ENCODE peak calls at places on chromosomes 12 and 14, in four cellular contexts. F is left ventricle myocardium inferior, W is left lung, K is pancreas. A is an unnamed sample.

GRCh38 chr12:85322715-85323114 is 42.7 kb downstream of the ALX1 start:
- DNase-seq in F (no peak), W (no peak), K (no peak), A (no peak)

GRCh38 chr12:85057370-85057963 is 21.3 kb downstream of the LRRIQ1 start:
- DNase-seq in F (no peak), W (no peak), K (peak), A (peak)

GRCh38 chr14:33414041-33414440 is 475.4 kb downstream of the NPAS3 start:
- DNase-seq in F (no peak), W (no peak), K (no peak), A (no peak)

GRCh38 chr14:37232907-37233481 is 35.3 kb downstream of the MIPOL1 start:
- DNase-seq in F (no peak), W (no peak), K (no peak), A (peak)

GRCh38 chr14:37195327-37195726 is 2.4 kb upstream of the MIPOL1 start:
- DNase-seq in F (no peak), W (no peak), K (no peak), A (no peak)

GRCh38 chr12:14907953-14908352 is 22.3 kb upstream of the MGP start:
- DNase-seq in F (no peak), W (no peak), K (no peak), A (no peak)

GRCh38 chr14:101563654-101564443 is 2.6 kb downstream of the DIO3 start:
- DNase-seq in F (no peak), W (peak), K (no peak), A (no peak)

GRCh38 chr12:39127401-39127800 is 222.0 kb upstream of the CPNE8 start:
- DNase-seq in F (no peak), W (no peak), K (no peak), A (peak)

GRCh38 chr12:6724409-6724797 is 557 bp downstream of the COPS7A start:
- DNase-seq in F (no peak), W (no peak), K (peak), A (no peak)

GRCh38 chr12:47935196-47935595 is 28.2 kb upstream of the TMEM106C start:
- DNase-seq in F (peak), W (no peak), K (no peak), A (no peak)

GRCh38 chr14:76920572-76921175 is 94.5 kb downstream of the LRRC74A start:
- DNase-seq in F (no peak), W (no peak), K (no peak), A (no peak)

GRCh38 chr14:96782436-96782835 is 14.7 kb upstream of the VRK1 start:
- DNase-seq in F (no peak), W (no peak), K (no peak), A (no peak)

GRCh38 chr12:15966426-15966825 is 55.3 kb downstream of the DERA start:
- DNase-seq in F (no peak), W (no peak), K (no peak), A (no peak)

GRCh38 chr12:26188641-26189040 is 6.7 kb upstream of the SSPN start:
- DNase-seq in F (no peak), W (no peak), K (no peak), A (no peak)

GRCh38 chr14:104827173-104828055 is 26.5 kb downstream of the ZBTB42 start:
- DNase-seq in F (no peak), W (peak), K (peak), A (no peak)

GRCh38 chr14:105313381-105314286 is 914 bp upstream of the PACS2 start:
- DNase-seq in F (no peak), W (peak), K (no peak), A (no peak)

GRCh38 chr14:30958555-30959407 is 66.7 kb upstream of the AP4S1 start:
- DNase-seq in F (no peak), W (no peak), K (no peak), A (no peak)

GRCh38 chr12:10111451-10111850 is 12.7 kb upstream of the CLEC1A start:
- DNase-seq in F (no peak), W (peak), K (no peak), A (no peak)

GRCh38 chr12:98644433-98644711 is 216 bp downstream of the IKBIP start:
- DNase-seq in F (no peak), W (no peak), K (no peak), A (no peak)

GRCh38 chr12:42824327-42824726 is 234.8 kb upstream of the PRICKLE1 start:
- DNase-seq in F (no peak), W (no peak), K (no peak), A (no peak)

GRCh38 chr14:105279642-105280361 is 21.0 kb downstream of the BRF1 start:
- DNase-seq in F (no peak), W (no peak), K (no peak), A (no peak)

GRCh38 chr12:19801941-19802340 is 362.6 kb downstream of the AEBP2 start:
- DNase-seq in F (no peak), W (no peak), K (no peak), A (no peak)

GRCh38 chr14:33120966-33121365 is 182.3 kb downstream of the NPAS3 start:
- DNase-seq in F (no peak), W (no peak), K (no peak), A (peak)

GRCh38 chr12:123532808-123533649 is 490 bp downstream of the RILPL1 start:
- DNase-seq in F (peak), W (peak), K (peak), A (no peak)
- H3K27ac ChIP-seq in F (peak), W (peak), K (peak), A (peak)

DNA sequence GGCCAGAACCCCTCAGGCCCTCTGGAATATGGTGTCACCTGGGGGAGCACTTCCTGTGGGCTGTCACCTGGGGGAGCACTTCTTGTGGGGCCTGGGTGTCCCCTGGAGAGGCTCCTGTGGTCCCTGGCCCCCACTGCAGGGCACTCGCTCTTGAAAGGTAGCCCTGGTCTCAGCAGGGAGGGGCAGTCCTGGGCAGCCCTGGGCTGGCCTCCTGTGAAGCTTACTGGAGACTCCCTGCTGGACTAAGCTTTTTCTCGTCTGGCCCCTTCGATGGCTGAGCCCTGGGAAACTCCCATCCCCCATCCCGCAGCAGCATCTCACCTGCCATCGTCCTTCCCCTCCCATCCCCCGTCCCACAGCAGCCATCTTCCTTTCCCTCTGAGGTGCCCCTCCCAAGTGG is 17.7 kb downstream of the FBRSL1 start:
- DNase-seq in F (no peak), W (no peak), K (peak), A (no peak)
- TF ChIP-seq CTCF in F (no peak), W (no peak), K (no peak), A (no peak)

GRCh38 chr12:62698701-62699101 is 232.1 kb downstream of the MON2 start:
- DNase-seq in F (no peak), W (no peak), K (no peak), A (no peak)

GRCh38 chr12:62701492-62701891 is 233.5 kb downstream of the PPM1H start:
- DNase-seq in F (no peak), W (no peak), K (no peak), A (no peak)

GRCh38 chr12:62697893-62698292 is 231.3 kb downstream of the MON2 start:
- DNase-seq in F (no peak), W (no peak), K (no peak), A (no peak)

GRCh38 chr12:62700091-62700490 is 233.5 kb downstream of the MON2 start:
- DNase-seq in F (no peak), W (no peak), K (no peak), A (no peak)

DNA sequence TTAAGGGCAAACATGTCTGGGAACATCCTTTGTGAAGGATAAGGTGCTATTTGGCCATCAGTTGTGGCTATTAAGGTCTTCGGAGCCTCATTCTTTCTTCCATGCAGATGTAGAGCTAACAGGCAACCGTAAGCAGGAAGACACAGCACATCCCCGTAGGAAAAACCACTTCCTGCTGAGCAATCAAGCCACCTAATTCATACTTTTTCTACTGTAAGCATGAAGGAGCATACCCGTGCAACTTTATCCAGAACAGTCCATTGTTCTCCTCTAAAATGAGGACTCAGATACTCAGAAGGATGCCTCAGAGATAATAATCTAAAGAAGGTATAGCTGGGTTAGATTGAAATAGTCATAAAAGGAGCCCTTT is 232.0 kb downstream of the PPM1H start:
- DNase-seq in F (no peak), W (no peak), K (no peak), A (no peak)
- H3K27ac ChIP-seq in F (peak), W (peak), K (no peak), A (no peak)

GRCh38 chr12:62933871-62934798 is 815 bp downstream of the PPM1H start:
- DNase-seq in F (peak), W (peak), K (peak), A (peak)
- TF ChIP-seq CTCF in F (no peak), W (no peak), K (no peak), A (no peak)

GRCh38 chr14:72962829-72963312 is 36.6 kb downstream of the DCAF4 start:
- DNase-seq in F (no peak), W (no peak), K (peak), A (peak)
- H3K27ac ChIP-seq in F (no peak), W (no peak), K (no peak), A (peak)

GRCh38 chr12:54134850-54135249 is 53.9 kb downstream of the SMUG1 start:
- DNase-seq in F (no peak), W (no peak), K (no peak), A (no peak)
- TF ChIP-seq CTCF in F (no peak), W (no peak), K (no peak), A (no peak)

A was measured in RWPE1.